ENCODE peak calls at places on chromosomes 3 and 15, in five cellular contexts. H, S, F, G and W are unnamed samples.

GRCh38 chr3:155554777-155555445 is 190.0 kb downstream of the PLCH1 start:
- DNase-seq in H (no peak), S (no peak), F (no peak), G (no peak), W (no peak)

GRCh38 chr3:72018339-72018984 is 233.5 kb upstream of the PROK2 start:
- DNase-seq in H (no peak), S (peak; percentile 7), F (no peak), G (peak; percentile 18), W (no peak)

GRCh38 chr3:157447026-157447694 is 10.5 kb downstream of the PTX3 start:
- DNase-seq in H (no peak), S (peak; percentile 70), F (no peak), G (peak; percentile 80), W (no peak)

GRCh38 chr3:11136871-11137626 is 17.2 kb upstream of the HRH1 start:
- DNase-seq in H (no peak), S (peak; percentile 100), F (no peak), G (peak; percentile 100), W (no peak)

GRCh38 chr15:71325461-71325860 is 210.2 kb downstream of the THSD4 start:
- DNase-seq in H (no peak), S (peak; percentile 55), F (no peak), G (peak; percentile 38), W (no peak)

GRCh38 chr3:109050591-109051167 is 67.3 kb downstream of the MORC1 start:
- DNase-seq in H (no peak), S (peak; percentile 19), F (no peak), G (peak; percentile 3), W (no peak)

GRCh38 chr3:196867155-196867506 is 589 bp upstream of the SENP5 start:
- DNase-seq in H (no peak), S (no peak), F (no peak), G (no peak), W (no peak)

GRCh38 chr3:114221165-114221880 is 16.1 kb downstream of the ZNF80 start:
- DNase-seq in H (no peak), S (no peak), F (no peak), G (peak; percentile 63), W (no peak)

GRCh38 chr3:73480187-73480672 is 144.5 kb downstream of the PDZRN3 start:
- DNase-seq in H (no peak), S (no peak), F (no peak), G (peak; percentile 71), W (no peak)

GRCh38 chr3:24138876-24139256 is 193.8 kb downstream of the NR1D2 start:
- DNase-seq in H (no peak), S (no peak), F (no peak), G (no peak), W (no peak)

GRCh38 chr3:119726909-119727308 is 24.1 kb downstream of the CFAP91 start:
- DNase-seq in H (no peak), S (no peak), F (no peak), G (no peak), W (no peak)

GRCh38 chr3:53243785-53244184 is 12.0 kb downstream of the TKT start:
- DNase-seq in H (no peak), S (no peak), F (no peak), G (no peak), W (no peak)

GRCh38 chr3:38561746-38562466 is 65.8 kb downstream of the EXOG start:
- DNase-seq in H (no peak), S (no peak), F (no peak), G (no peak), W (peak; percentile 65)

GRCh38 chr15:50058231-50058630 is 60.8 kb downstream of the ATP8B4 start:
- DNase-seq in H (no peak), S (peak; percentile 63), F (no peak), G (peak; percentile 50), W (no peak)

GRCh38 chr15:78993931-78994530 is 49.2 kb upstream of the CTSH start:
- DNase-seq in H (no peak), S (no peak), F (no peak), G (no peak), W (no peak)

GRCh38 chr15:43492266-43492665 is 690 bp downstream of the TP53BP1 start:
- DNase-seq in H (no peak), S (no peak), F (no peak), G (no peak), W (no peak)

GRCh38 chr3:128813003-128813564 is 66.3 kb upstream of the ACAD9 start:
- DNase-seq in H (no peak), S (no peak), F (no peak), G (no peak), W (no peak)

GRCh38 chr3:129211772-129212171 is 28.1 kb upstream of the CNBP start:
- DNase-seq in H (peak; percentile 86), S (peak; percentile 79), F (no peak), G (peak; percentile 89), W (no peak)

GRCh38 chr15:61974759-61975158 is 85.5 kb downstream of the VPS13C start:
- DNase-seq in H (no peak), S (peak; percentile 50), F (no peak), G (peak; percentile 60), W (no peak)

GRCh38 chr15:52658955-52659354 is 20.2 kb downstream of the ATOSA start:
- DNase-seq in H (no peak), S (no peak), F (no peak), G (no peak), W (no peak)

GRCh38 chr15:83602021-83602420 is 51.9 kb upstream of the ADAMTSL3 start:
- DNase-seq in H (no peak), S (no peak), F (no peak), G (no peak), W (no peak)

GRCh38 chr3:16174389-16174788 is at the start of gene GALNT15:
- DNase-seq in H (peak; percentile 69), S (peak; percentile 98), F (peak; percentile 29), G (peak; percentile 98), W (no peak)

GRCh38 chr3:131856171-131856570 is 178.6 kb downstream of the CPNE4 start:
- DNase-seq in H (no peak), S (no peak), F (no peak), G (no peak), W (no peak)

GRCh38 chr3:94784274-94784673 is 721.4 kb downstream of the NSUN3 start:
- DNase-seq in H (no peak), S (no peak), F (no peak), G (no peak), W (no peak)

GRCh38 chr15:90364251-90364650 is 12.2 kb downstream of the ZNF774 start:
- DNase-seq in H (no peak), S (peak; percentile 56), F (no peak), G (peak; percentile 78), W (no peak)

GRCh38 chr3:124558898-124559649 is 171.2 kb upstream of the UMPS start:
- DNase-seq in H (peak; percentile 84), S (peak; percentile 96), F (no peak), G (peak; percentile 93), W (no peak)

GRCh38 chr3:104916971-104917370 is 449.7 kb upstream of the ALCAM start:
- DNase-seq in H (no peak), S (peak; percentile 55), F (no peak), G (no peak), W (no peak)

GRCh38 chr3:63863150-63864007 is at the start of the genes ATXN7 and THOC7:
- DNase-seq in H (peak; percentile 79), S (peak; percentile 38), F (no peak), G (peak; percentile 39), W (peak; percentile 92)

DNA sequence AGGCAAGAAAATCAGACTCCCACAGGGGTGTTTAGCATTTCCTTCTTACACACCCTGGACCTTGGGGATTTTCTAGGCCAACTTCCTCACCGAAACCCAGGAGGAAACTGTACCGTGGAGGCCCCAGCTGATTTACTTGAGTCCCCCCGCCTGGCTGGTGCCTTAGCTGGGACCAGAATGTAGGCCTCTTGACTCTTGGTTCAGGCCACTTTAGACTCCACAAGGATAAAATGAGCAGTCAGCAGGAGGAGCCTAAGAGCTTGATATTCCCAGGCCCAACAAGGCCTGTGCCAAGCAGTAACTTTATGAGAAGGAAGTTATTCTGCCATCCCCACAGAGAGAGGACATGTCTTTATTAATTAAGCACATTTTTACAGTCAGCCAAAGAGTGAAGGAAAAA is 4.6 kb upstream of the APBA2 start:
- DNase-seq in H (no peak), S (peak; percentile 46), F (no peak), G (no peak), W (no peak)
- TF ChIP-seq CTCF in H (no peak), S (peak; percentile 37), F (no peak), G (no peak), W (peak; percentile 68)

GRCh38 chr3:138219255-138219654 is 32.2 kb downstream of the ARMC8 start:
- DNase-seq in H (no peak), S (no peak), F (no peak), G (no peak), W (no peak)
- TF ChIP-seq CTCF in H (no peak), S (no peak), F (no peak), G (no peak), W (no peak)

GRCh38 chr3:12495749-12496452 is 11.6 kb downstream of the TSEN2 start:
- DNase-seq in H (no peak), S (no peak), F (no peak), G (no peak), W (no peak)
- TF ChIP-seq CTCF in H (no peak), S (no peak), F (no peak), G (no peak), W (peak; percentile 34)

DNA sequence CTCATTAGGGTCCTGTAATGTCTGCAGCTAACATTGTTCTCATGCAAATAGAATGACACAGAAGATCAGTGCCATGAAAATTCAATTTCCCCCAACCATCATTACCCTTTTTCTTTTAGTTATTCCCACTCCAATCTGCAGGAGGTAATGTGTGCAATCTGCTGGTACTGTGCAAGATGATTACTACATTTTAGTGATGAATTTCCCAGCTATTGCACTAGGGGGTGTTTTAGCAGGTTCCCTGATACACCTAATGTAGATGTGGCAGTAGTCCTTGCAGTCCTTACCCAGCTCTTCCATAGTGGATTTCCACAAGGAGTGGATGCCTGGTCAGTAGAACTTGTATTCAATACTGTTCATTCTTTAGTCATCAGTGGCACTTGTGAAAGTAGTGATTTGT is 119.3 kb downstream of the ROBO2 start:
- DNase-seq in H (no peak), S (no peak), F (no peak), G (no peak), W (no peak)
- TF ChIP-seq CTCF in H (no peak), S (no peak), F (no peak), G (no peak), W (peak; percentile 36)

DNA sequence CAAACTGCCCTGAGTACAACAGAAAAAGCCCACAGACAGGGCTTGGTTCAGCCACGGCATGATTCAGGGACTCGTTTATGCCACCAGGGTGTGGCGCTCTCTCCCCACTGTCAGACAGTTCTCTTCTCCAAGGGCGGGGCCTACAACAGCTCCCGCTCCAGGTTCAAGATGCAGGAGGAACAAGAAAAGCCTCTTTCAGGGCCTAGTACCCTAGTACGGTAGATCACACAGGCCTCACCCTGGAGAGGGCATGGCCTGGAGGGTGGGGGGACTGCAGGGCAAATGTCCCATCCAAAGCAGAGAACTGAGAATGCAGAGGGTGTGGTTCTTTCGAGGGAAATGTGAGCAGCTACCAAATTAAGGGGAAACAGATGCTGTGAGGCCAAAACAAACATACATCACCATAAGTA is 12.0 kb downstream of the MESD start:
- DNase-seq in H (peak; percentile 71), S (no peak), F (no peak), G (peak; percentile 72), W (no peak)
- TF ChIP-seq CTCF in H (peak; percentile 23), S (peak; percentile 42), F (peak; percentile 58), G (peak; percentile 72), W (peak; percentile 85)